ENCODE peak calls at places on chromosome 18, in five cellular contexts. B is ovary; I is colonic mucosa; Q is cardiac muscle cell; N is CD8-positive, alpha-beta memory T cell. K is an unnamed sample.

GRCh38 chr18:76496200-76496890 is 1.3 kb upstream of the ZNF516 start:
- DNase-seq in B (peak; percentile 88), I (peak; percentile 74), N (no peak), Q (peak; percentile 57), K (peak; percentile 80)

GRCh38 chr18:55546873-55547704 is 40.9 kb downstream of the TCF4 start:
- DNase-seq in I (peak; percentile 20), B (peak; percentile 45), Q (no peak), N (no peak), K (peak; percentile 63)

GRCh38 chr18:43772907-43773306 is 495.6 kb upstream of the SYT4 start:
- DNase-seq in N (no peak), B (no peak), Q (peak; percentile 86), I (no peak), K (peak; percentile 58)

GRCh38 chr18:57581301-57581934 is 5.1 kb downstream of the FECH start:
- DNase-seq in I (no peak), Q (no peak), B (no peak), N (no peak), K (no peak)

GRCh38 chr18:78898635-78899034 is 81.0 kb upstream of the SALL3 start:
- DNase-seq in B (no peak), N (no peak), I (no peak), Q (no peak), K (no peak)

GRCh38 chr18:52326001-52326400 is 14.0 kb upstream of the DCC start:
- DNase-seq in N (no peak), B (no peak), I (no peak), Q (peak; percentile 24), K (no peak)

GRCh38 chr18:45715212-45715780 is 8.7 kb upstream of the SLC14A1 start:
- DNase-seq in I (no peak), Q (no peak), N (no peak), B (no peak), K (no peak)

GRCh38 chr18:46301081-46301480 is 196.9 kb downstream of the HAUS1 start:
- DNase-seq in N (no peak), I (no peak), Q (no peak), B (no peak), K (no peak)

GRCh38 chr18:71784777-71785176 is 759.4 kb downstream of the CBLN2 start:
- DNase-seq in B (no peak), I (peak; percentile 20), Q (no peak), N (no peak), K (no peak)

GRCh38 chr18:28114472-28114871 is 62.5 kb downstream of the CDH2 start:
- DNase-seq in N (no peak), I (no peak), Q (no peak), B (no peak), K (no peak)

GRCh38 chr18:62672600-62672999 is 42.7 kb upstream of the PHLPP1 start:
- DNase-seq in Q (no peak), B (no peak), I (no peak), N (no peak), K (no peak)

GRCh38 chr18:47847635-47848034 is 82.8 kb downstream of the SMAD2 start:
- DNase-seq in B (no peak), Q (no peak), N (no peak), I (no peak), K (no peak)

GRCh38 chr18:25062720-25063119 is 289.2 kb downstream of the ZNF521 start:
- DNase-seq in I (no peak), N (no peak), Q (no peak), B (no peak), K (no peak)

GRCh38 chr18:46062781-46063180 is 9.3 kb downstream of the PSTPIP2 start:
- DNase-seq in Q (no peak), I (no peak), N (no peak), B (no peak), K (no peak)

GRCh38 chr18:22999212-22999611 is 66.1 kb downstream of the RBBP8 start:
- DNase-seq in N (no peak), I (no peak), B (no peak), Q (no peak), K (no peak)

GRCh38 chr18:24811963-24812681 is 351.7 kb downstream of the HRH4 start:
- DNase-seq in B (no peak), N (no peak), Q (no peak), I (peak; percentile 41), K (no peak)

GRCh38 chr18:58612239-58613055 is 16.4 kb downstream of the ALPK2 start:
- DNase-seq in B (no peak), I (no peak), Q (no peak), N (no peak), K (no peak)

GRCh38 chr18:75218064-75218463 is 7.5 kb downstream of the TSHZ1 start:
- DNase-seq in Q (no peak), N (no peak), I (no peak), B (no peak), K (no peak)

GRCh38 chr18:75219684-75220083 is 9.1 kb downstream of the TSHZ1 start:
- DNase-seq in I (peak; percentile 43), Q (no peak), B (no peak), N (no peak), K (no peak)

GRCh38 chr18:75216926-75217303 is 6.3 kb downstream of the TSHZ1 start:
- DNase-seq in N (no peak), B (no peak), I (peak; percentile 40), Q (no peak), K (no peak)

GRCh38 chr18:75216212-75216925 is 5.8 kb downstream of the TSHZ1 start:
- DNase-seq in I (no peak), N (no peak), Q (no peak), B (no peak), K (no peak)

GRCh38 chr18:75218524-75218923 is 7.9 kb downstream of the TSHZ1 start:
- DNase-seq in Q (no peak), I (peak; percentile 80), B (no peak), N (no peak), K (no peak)
- H3K4me3 ChIP-seq in Q (no peak overlapping the region), I (no peak overlapping the region), B (no peak overlapping the region), N (no peak overlapping the region), K (no peak overlapping the region)

GRCh38 chr18:9806905-9807304 is 78.9 kb upstream of the TXNDC2 start:
- DNase-seq in Q (no peak), N (no peak), I (no peak), B (no peak), K (no peak)
- H3K36me3 ChIP-seq in Q (no peaks in the 10 kb centered on the region), N (no peaks in the 10 kb centered on the region), I (no peaks in the 10 kb centered on the region), B (no peaks in the 10 kb centered on the region), K (no peaks in the 10 kb centered on the region)

GRCh38 chr18:9067823-9068222 is 34.7 kb upstream of the NDUFV2 start:
- DNase-seq in I (no peak), Q (no peak), N (no peak), B (no peak), K (no peak)

GRCh38 chr18:9070212-9070611 is 32.3 kb upstream of the NDUFV2 start:
- DNase-seq in N (no peak), B (no peak), Q (no peak), I (no peak), K (no peak)

GRCh38 chr18:9066817-9067306 is 35.6 kb upstream of the NDUFV2 start:
- DNase-seq in B (no peak), Q (no peak), I (no peak), N (no peak), K (no peak)

GRCh38 chr18:9069482-9070059 is 32.9 kb upstream of the NDUFV2 start:
- DNase-seq in B (no peak), N (no peak), Q (no peak), I (peak; percentile 22), K (no peak)

GRCh38 chr18:9068346-9068745 is 34.2 kb upstream of the NDUFV2 start:
- DNase-seq in N (no peak), Q (no peak), I (no peak), B (no peak), K (no peak)
- H3K4me3 ChIP-seq in N (no peak overlapping the region), Q (no peak overlapping the region), I (no peak overlapping the region), B (no peak overlapping the region), K (no peak overlapping the region)

GRCh38 chr18:13103366-13103765 is 112.2 kb downstream of the CEP192 start:
- DNase-seq in I (no peak), Q (no peak), B (no peak), N (no peak), K (no peak)

GRCh38 chr18:13108330-13108729 is 110.2 kb upstream of the LDLRAD4 start:
- DNase-seq in Q (no peak), B (no peak), N (no peak), I (no peak), K (no peak)

GRCh38 chr18:13110559-13110958 is 108.0 kb upstream of the LDLRAD4 start:
- DNase-seq in N (no peak), Q (no peak), B (no peak), I (no peak), K (no peak)

GRCh38 chr18:13105059-13105458 is 113.5 kb upstream of the LDLRAD4 start:
- DNase-seq in I (no peak), N (no peak), Q (no peak), B (no peak), K (no peak)

DNA sequence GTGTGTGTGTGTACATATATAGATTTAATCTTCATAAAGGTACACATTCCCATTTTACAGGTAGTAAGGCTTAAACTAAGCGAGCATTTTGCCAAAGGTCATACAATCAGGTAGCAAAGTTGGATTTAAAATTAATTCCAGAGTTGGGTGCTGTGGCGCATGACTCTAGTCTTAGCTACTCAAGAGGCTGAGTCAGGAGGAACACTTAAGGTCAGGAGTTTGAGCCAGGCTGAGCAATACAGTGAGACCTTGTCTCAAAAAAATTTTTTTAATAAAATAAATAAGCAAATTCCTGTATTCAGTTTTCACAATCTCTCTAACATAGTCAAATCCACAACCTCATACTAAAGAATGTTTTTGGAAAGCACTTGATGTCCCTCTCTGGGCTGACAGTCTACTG is 111.5 kb upstream of the LDLRAD4 start:
- DNase-seq in N (no peak), B (no peak), I (no peak), Q (no peak), K (no peak)
- H3K36me3 ChIP-seq in N (peaks cover 43% of the 10 kb centered on the region), B (no peaks in the 10 kb centered on the region), I (no peaks in the 10 kb centered on the region), Q (peaks cover 40% of the 10 kb centered on the region), K (peaks cover 54% of the 10 kb centered on the region)

GRCh38 chr18:12423820-12424219 is 16.1 kb downstream of the PRELID3A start:
- DNase-seq in I (no peak), B (no peak), N (no peak), Q (peak; percentile 29), K (no peak)

GRCh38 chr18:12422936-12423335 is 15.2 kb downstream of the PRELID3A start:
- DNase-seq in B (no peak), Q (no peak), N (no peak), I (no peak), K (no peak)

GRCh38 chr18:12421732-12422131 is 14.0 kb downstream of the PRELID3A start:
- DNase-seq in I (no peak), N (no peak), Q (no peak), B (no peak), K (no peak)

GRCh38 chr18:12423393-12423792 is 15.7 kb downstream of the PRELID3A start:
- DNase-seq in N (no peak), I (no peak), B (no peak), Q (no peak), K (no peak)

GRCh38 chr18:12420831-12421421 is 13.2 kb downstream of the PRELID3A start:
- DNase-seq in Q (peak; percentile 46), B (peak; percentile 64), N (no peak), I (no peak), K (no peak)
- H3K4me3 ChIP-seq in Q (no peak overlapping the region), B (peak overlapping the region; percentile 37), N (no peak overlapping the region), I (peak overlapping the region; percentile 62), K (peak overlapping the region; percentile 52)

GRCh38 chr18:75492897-75493296 is 65.4 kb upstream of the SMIM21 start:
- DNase-seq in N (no peak), B (no peak), Q (no peak), I (no peak), K (no peak)
- H3K36me3 ChIP-seq in N (no peaks in the 10 kb centered on the region), B (no peaks in the 10 kb centered on the region), Q (no peaks in the 10 kb centered on the region), I (no peaks in the 10 kb centered on the region), K (no peaks in the 10 kb centered on the region)

K was measured in right atrium auricular region.